ENCODE peak calls at places on chromosomes 4 and X, in seven cellular contexts. Q is memory B cell; M is gastrocnemius medialis; C is NCI-H2171; N is activated CD4-positive, alpha-beta memory T cell treated with anti-CD3 and anti-CD28 coated beads, Interleukin-2, amount 10 ng/mL, durations not matched to agents 7 days and 5 days; W is SK-N-SH; G is BJ. J is an unnamed sample.

GRCh38 chr4:154854362-154854761 is 73.3 kb downstream of the RBM46 start:
- DNase-seq in Q (no peak), M (no peak), C (no peak), N (no peak), W (peak; percentile 26), G (no peak), J (no peak)

GRCh38 chrX:2401590-2402360 is 99.0 kb downstream of the DHRSX start:
- DNase-seq in Q (no peak), M (peak; percentile 93), C (no peak), N (no peak), W (no peak), G (peak; percentile 14), J (no peak)

GRCh38 chr4:90745176-90745575 is 618.0 kb downstream of the CCSER1 start:
- DNase-seq in Q (no peak), M (no peak), C (no peak), N (no peak), W (no peak), G (no peak), J (no peak)

GRCh38 chrX:28016823-28017222 is 35.6 kb upstream of the DCAF8L1 start:
- DNase-seq in Q (no peak), M (no peak), C (no peak), N (no peak), W (no peak), G (no peak), J (no peak)

GRCh38 chr4:17545374-17546140 is 30.6 kb downstream of the CLRN2 start:
- DNase-seq in Q (no peak), M (no peak), C (no peak), N (no peak), W (no peak), G (no peak), J (no peak)

GRCh38 chr4:124044867-124045266 is 648.3 kb downstream of the SPRY1 start:
- DNase-seq in Q (no peak), M (no peak), C (no peak), N (no peak), W (no peak), G (no peak), J (no peak)

GRCh38 chr4:100517864-100518341 is at the start of gene EMCN:
- DNase-seq in Q (no peak), M (no peak), C (no peak), N (no peak), W (no peak), G (no peak), J (no peak)

GRCh38 chr4:100935090-100935489 is 412.2 kb downstream of the PPP3CA start:
- DNase-seq in Q (no peak), M (no peak), C (no peak), N (no peak), W (peak; percentile 9), G (no peak), J (no peak)